ENCODE peak calls at places on chromosomes 5 and 9, in seven cellular contexts. H, S, E, J, C, W and A are unnamed samples. For H3K9me3, the result is how much of the 10 kb centered on the place peaks cover.

GRCh38 chr9:126128494-126129142 is 198.0 kb upstream of the MVB12B start:
- DNase-seq in C (no peak), H (no peak), J (no peak), S (peak), W (no peak), E (no peak), A (peak)

GRCh38 chr9:96230002-96230401 is 72.0 kb downstream of the HSD17B3 start:
- DNase-seq in H (no peak), W (no peak), J (no peak), E (no peak), S (no peak), C (no peak), A (no peak)

GRCh38 chr9:97696025-97696822 is 916 bp downstream of the XPA start:
- DNase-seq in J (no peak), S (no peak), E (no peak), C (no peak), H (no peak), W (no peak), A (no peak)

GRCh38 chr9:92610470-92611420 is 59.2 kb downstream of the IPPK start:
- DNase-seq in S (no peak), J (no peak), W (no peak), E (no peak), H (no peak), C (no peak), A (no peak)

GRCh38 chr9:98158071-98158791 is 34.2 kb downstream of the CORO2A start:
- DNase-seq in E (no peak), J (no peak), C (no peak), S (no peak), H (no peak), W (no peak), A (no peak)

GRCh38 chr5:160774646-160775313 is 77.2 kb downstream of the ATP10B start:
- DNase-seq in J (no peak), W (peak), H (no peak), C (no peak), E (no peak), S (no peak), A (no peak)

GRCh38 chr9:131095666-131096489 is 453 bp upstream of the AIF1L start:
- DNase-seq in C (no peak), S (peak), W (peak), H (peak), E (no peak), J (no peak), A (peak)

GRCh38 chr9:127555830-127556820 is 56.0 kb upstream of the STXBP1 start:
- DNase-seq in H (peak), W (no peak), J (peak), S (peak), E (peak), C (peak), A (no peak)

GRCh38 chr5:134003064-134003956 is 1.5 kb downstream of the VDAC1 start:
- DNase-seq in H (no peak), W (no peak), E (peak), S (no peak), C (no peak), J (no peak), A (no peak)

GRCh38 chr9:106954562-106954961 is 91.6 kb downstream of the ZNF462 start:
- DNase-seq in W (no peak), C (no peak), E (no peak), J (no peak), H (no peak), S (no peak), A (no peak)

GRCh38 chr9:114925672-114926071 is 4.7 kb downstream of the TNFSF8 start:
- DNase-seq in H (no peak), E (no peak), W (no peak), S (peak), C (no peak), J (no peak), A (no peak)

GRCh38 chr9:3018691-3019230 is 174.9 kb upstream of the PUM3 start:
- DNase-seq in C (no peak), W (no peak), J (no peak), E (no peak), H (no peak), S (no peak), A (no peak)

GRCh38 chr5:91269198-91269597 is 113.9 kb downstream of the ARRDC3 start:
- DNase-seq in W (no peak), E (no peak), J (no peak), C (no peak), S (no peak), H (no peak), A (no peak)

GRCh38 chr5:37665889-37666288 is 174.0 kb downstream of the GDNF start:
- DNase-seq in S (no peak), W (no peak), E (peak), H (peak), J (no peak), C (no peak), A (no peak)

GRCh38 chr5:123125172-123125508 is 36.1 kb downstream of the PRDM6 start:
- DNase-seq in W (no peak), H (no peak), C (no peak), S (no peak), J (no peak), E (no peak), A (no peak)

GRCh38 chr5:132674671-132675506 is 1.1 kb downstream of the IL4 start:
- DNase-seq in S (no peak), E (no peak), W (no peak), C (peak), H (no peak), J (peak), A (peak)

GRCh38 chr5:33684760-33685159 is 207.0 kb downstream of the ADAMTS12 start:
- DNase-seq in E (no peak), C (no peak), W (no peak), J (no peak), H (no peak), S (no peak), A (no peak)

GRCh38 chr9:137365056-137365455 is 57.9 kb downstream of the EXD3 start:
- DNase-seq in C (no peak), W (no peak), E (peak), S (no peak), H (no peak), J (no peak), A (no peak)

GRCh38 chr9:93039456-93039855 is 19.0 kb upstream of the SUSD3 start:
- DNase-seq in W (no peak), E (no peak), H (no peak), J (no peak), C (no peak), S (no peak), A (no peak)

GRCh38 chr9:107213561-107214028 is 69.5 kb upstream of the RAD23B start:
- DNase-seq in W (no peak), E (no peak), C (no peak), J (peak), S (no peak), H (peak), A (peak)

GRCh38 chr9:127899200-127899943 is at the start of gene ST6GALNAC6:
- DNase-seq in C (peak), H (peak), S (peak), W (peak), E (peak), J (peak), A (peak)

GRCh38 chr5:88934401-88934800 is 51.4 kb upstream of the MEF2C start:
- DNase-seq in W (no peak), E (no peak), C (no peak), S (no peak), H (no peak), J (no peak), A (no peak)

GRCh38 chr5:37932450-37932849 is 92.6 kb upstream of the GDNF start:
- DNase-seq in J (no peak), E (no peak), C (no peak), W (no peak), S (no peak), H (no peak), A (no peak)

GRCh38 chr9:70053864-70054263 is 10.2 kb downstream of the MAMDC2 start:
- DNase-seq in E (no peak), C (no peak), H (no peak), W (no peak), S (no peak), J (peak), A (no peak)

GRCh38 chr5:74127377-74128338 is 501.7 kb downstream of the ARHGEF28 start:
- DNase-seq in S (no peak), C (no peak), H (peak), J (peak), W (no peak), E (no peak), A (peak)

GRCh38 chr5:34627794-34628193 is 28.3 kb upstream of the RAI14 start:
- DNase-seq in S (no peak), J (no peak), W (no peak), C (no peak), H (no peak), E (no peak), A (no peak)

GRCh38 chr5:79992891-79993290 is 1.8 kb upstream of the MTX3 start:
- DNase-seq in J (no peak), H (no peak), C (no peak), W (no peak), E (no peak), S (no peak), A (no peak)

GRCh38 chr5:149782018-149782899 is 52.1 kb downstream of the PPARGC1B start:
- DNase-seq in J (no peak), E (no peak), W (no peak), S (no peak), C (no peak), H (peak), A (no peak)

GRCh38 chr5:86644843-86645242 is 27.1 kb downstream of the COX7C start:
- DNase-seq in E (no peak), H (no peak), C (no peak), S (peak), W (no peak), J (no peak), A (peak)

GRCh38 chr5:93191016-93191415 is 390.0 kb downstream of the NR2F1-AS1 start:
- DNase-seq in S (no peak), C (no peak), J (no peak), E (no peak), W (peak), H (no peak), A (no peak)

GRCh38 chr9:72292874-72293607 is 72.0 kb downstream of the ZFAND5 start:
- DNase-seq in S (no peak), E (no peak), J (peak), H (peak), W (no peak), C (no peak), A (no peak)

GRCh38 chr5:172756764-172757393 is 14.1 kb downstream of the DUSP1 start:
- DNase-seq in J (no peak), W (no peak), E (no peak), S (no peak), H (no peak), C (no peak), A (no peak)

GRCh38 chr9:119991797-119992196 is 588.2 kb downstream of the CDK5RAP2 start:
- DNase-seq in C (no peak), W (no peak), J (no peak), H (no peak), E (no peak), S (no peak), A (no peak)

GRCh38 chr5:66362021-66362420 is 217.9 kb downstream of the SREK1 start:
- DNase-seq in C (no peak), S (no peak), H (no peak), J (no peak), W (no peak), E (no peak), A (peak)

GRCh38 chr9:21624675-21625477 is 142.8 kb upstream of the IFNE start:
- DNase-seq in E (no peak), J (no peak), C (no peak), W (no peak), S (no peak), H (no peak), A (no peak)

DNA sequence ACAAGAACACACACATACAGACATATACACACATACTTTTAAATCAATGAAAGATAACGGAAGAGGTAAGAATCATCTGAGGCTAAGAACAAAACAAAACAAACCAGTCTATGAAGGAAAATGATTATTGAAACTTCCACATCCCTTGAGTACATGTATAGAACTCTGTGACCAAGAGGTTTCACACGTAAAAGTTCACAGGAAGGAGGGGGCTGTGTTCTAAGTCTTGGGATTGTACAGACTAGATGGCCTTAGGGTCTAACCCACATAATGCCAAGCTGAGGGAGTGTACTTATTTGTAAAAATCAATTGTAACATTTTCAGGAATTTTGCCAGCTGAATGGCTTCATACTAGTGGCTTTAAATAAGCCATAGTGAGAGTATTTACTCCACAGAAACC is 144.4 kb upstream of the IFNE start:
- DNase-seq in C (no peak), S (no peak), W (no peak), E (no peak), J (no peak), H (no peak), A (no peak)
- H3K9me3 ChIP-seq in C (under half), S (under half), W (under half), E (under half), J (under half), H (under half), A (under half)

DNA sequence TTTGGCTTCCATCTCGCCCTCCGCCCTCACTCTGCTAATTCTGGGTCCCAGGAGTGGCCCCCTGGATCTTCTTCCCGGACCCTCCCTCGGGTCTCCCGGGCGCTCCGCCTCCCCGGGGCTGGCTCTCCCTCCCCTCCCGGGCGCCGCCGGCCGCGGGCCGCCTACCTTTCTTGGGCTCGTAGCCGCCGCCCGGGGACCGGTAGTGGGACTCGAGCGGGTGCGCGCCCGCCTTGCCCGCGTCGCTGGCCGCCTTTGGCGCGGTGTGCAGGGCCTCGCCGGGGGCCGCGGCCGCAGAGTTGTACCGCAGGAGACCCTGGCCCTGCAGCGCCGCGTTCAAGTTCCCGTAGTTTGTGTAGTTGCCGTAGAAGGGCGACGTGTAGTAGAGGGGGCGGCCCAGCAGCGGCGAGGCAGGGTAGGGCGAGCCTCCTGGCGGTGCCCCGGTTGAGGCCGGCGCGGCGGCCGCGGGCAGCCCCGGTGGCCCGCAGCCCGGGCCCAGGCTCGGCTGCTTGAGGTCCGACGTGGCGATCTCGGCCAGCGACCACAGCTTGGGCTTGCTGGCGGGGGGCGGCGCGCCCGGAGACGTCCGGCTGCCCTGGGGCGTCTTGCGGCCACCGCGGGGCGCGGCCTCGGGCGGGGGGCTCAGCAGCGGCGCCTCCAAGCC is 3.2 kb downstream of the IRX2 start:
- DNase-seq in J (no peak), S (no peak), E (no peak), C (no peak), H (no peak), W (no peak), A (no peak)
- H3K9me3 ChIP-seq in J (under half), S (under half), E (under half), C (under half), H (under half), W (half or more), A (under half)

DNA sequence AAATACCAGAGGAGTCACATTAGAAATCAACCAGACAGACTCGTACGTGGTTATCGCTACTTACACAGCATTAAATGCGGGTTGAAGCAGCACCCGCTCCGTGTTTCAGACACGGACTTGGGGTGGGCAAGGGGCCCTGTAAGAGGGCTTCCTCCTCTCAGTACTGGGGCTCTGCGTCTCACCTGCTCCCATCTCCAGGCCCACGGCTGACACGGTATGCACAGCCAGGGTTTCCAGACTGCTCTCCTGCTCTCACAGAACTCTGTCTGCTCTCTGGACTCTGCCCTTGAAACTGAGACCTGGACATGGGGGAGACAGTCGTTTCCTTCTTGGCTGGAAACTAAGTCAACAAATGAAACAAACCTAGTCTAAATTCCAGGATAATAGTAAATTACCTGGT is 24.7 kb upstream of the RASGEF1C start:
- DNase-seq in E (no peak), J (no peak), H (peak), S (no peak), W (no peak), C (no peak), A (no peak)
- H3K9me3 ChIP-seq in E (under half), J (under half), H (under half), S (under half), W (half or more), C (under half), A (under half)

GRCh38 chr9:122657527-122657926 is at the start of gene OR1B1:
- DNase-seq in J (no peak), C (no peak), W (no peak), E (no peak), S (no peak), H (no peak), A (no peak)
- H3K9me3 ChIP-seq in J (under half), C (under half), W (under half), E (under half), S (half or more), H (under half), A (under half)

DNA sequence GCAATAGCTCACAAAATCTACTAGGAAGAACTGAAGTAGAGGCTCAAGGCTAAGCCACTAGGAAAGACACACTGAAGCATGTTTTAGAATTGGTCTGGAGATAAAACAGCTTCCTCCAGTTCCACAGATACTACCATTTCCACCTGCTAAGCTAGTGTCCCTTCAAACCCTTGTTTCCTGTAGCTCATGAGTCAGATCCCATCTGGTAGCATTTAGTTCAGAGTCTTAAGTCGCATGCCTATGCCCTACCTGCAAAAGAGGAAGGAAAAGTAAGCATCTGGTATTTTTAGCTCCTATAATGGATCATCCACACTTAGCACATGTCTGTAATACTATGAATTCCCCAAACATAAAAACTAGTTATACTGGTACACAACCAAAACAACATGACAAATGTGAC is 92.1 kb downstream of the CDKN2A start:
- DNase-seq in E (no peak), W (no peak), H (no peak), J (no peak), S (no peak), C (no peak), A (no peak)
- H3K9me3 ChIP-seq in E (under half), W (under half), H (under half), J (under half), S (under half), C (under half), A (under half)

DNA sequence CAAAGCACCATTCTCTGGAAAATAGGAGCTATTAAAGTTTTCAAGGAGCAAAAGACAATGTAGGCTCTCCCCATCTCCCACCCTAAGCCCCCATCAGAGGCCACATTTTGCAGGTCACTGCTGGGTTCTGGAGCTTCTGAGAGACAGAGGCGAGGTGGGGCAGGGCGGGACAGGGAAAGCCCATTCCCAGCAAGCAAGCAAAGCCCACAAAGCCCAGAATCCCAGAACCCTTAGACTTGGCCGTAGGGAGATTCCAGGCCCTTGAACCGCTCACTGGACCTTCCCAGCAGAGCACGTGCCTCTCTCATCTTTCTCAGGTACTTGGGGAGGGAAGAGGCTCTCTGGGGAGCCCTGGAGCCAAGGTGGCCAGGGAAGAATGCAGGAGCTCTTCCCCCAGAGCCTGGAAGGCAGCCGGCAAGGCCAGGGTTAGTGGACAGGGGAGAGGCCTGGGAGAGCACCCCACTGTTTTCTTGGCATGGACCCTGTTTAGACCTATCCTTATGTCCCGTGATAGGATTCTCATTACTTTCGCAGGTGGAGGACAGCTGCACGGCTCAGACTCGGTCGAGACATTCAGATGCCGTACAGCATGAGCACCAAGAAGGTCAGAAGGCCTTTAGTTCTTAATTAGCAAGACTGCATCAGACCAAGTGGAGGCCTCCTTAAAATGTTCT is 52.4 kb downstream of the ZNF354C start:
- DNase-seq in S (no peak), C (peak), W (no peak), H (no peak), J (no peak), E (no peak), A (peak)
- H3K9me3 ChIP-seq in S (under half), C (half or more), W (under half), H (under half), J (under half), E (under half), A (under half)